ENCODE peak calls at places on chromosomes 1 and 21, in eight cellular contexts. One of them, this sample, is unnamed. For H3K9me3, the result is how much of the 10 kb centered on the place peaks cover.

GRCh38 chr21:37536616-37537278 is 170.2 kb downstream of the DYRK1A start:
- DNase-seq in Caco-2: no peak
- DNase-seq in CD4-positive, alpha-beta T cell: no peak
- DNase-seq in BE2C: no peak
- DNase-seq in CD8-positive, alpha-beta T cell: no peak
- DNase-seq in Peyer's patch: no peak
- DNase-seq in heart right ventricle: no peak
- DNase-seq in cardiac muscle cell: peak
- DNase-seq in this sample: no peak

GRCh38 chr1:50976111-50976889 is 6.3 kb downstream of the CDKN2C start:
- DNase-seq in Caco-2: no peak
- DNase-seq in CD4-positive, alpha-beta T cell: no peak
- DNase-seq in BE2C: peak
- DNase-seq in CD8-positive, alpha-beta T cell: no peak
- DNase-seq in Peyer's patch: no peak
- DNase-seq in heart right ventricle: no peak
- DNase-seq in cardiac muscle cell: no peak
- DNase-seq in this sample: peak

GRCh38 chr1:228488107-228488817 is 1.1 kb downstream of the RNF187 start:
- DNase-seq in Caco-2: no peak
- DNase-seq in CD4-positive, alpha-beta T cell: no peak
- DNase-seq in BE2C: no peak
- DNase-seq in CD8-positive, alpha-beta T cell: no peak
- DNase-seq in Peyer's patch: peak
- DNase-seq in heart right ventricle: no peak
- DNase-seq in cardiac muscle cell: no peak
- DNase-seq in this sample: no peak

GRCh38 chr1:94050263-94050662 is 70.7 kb downstream of the ABCA4 start:
- DNase-seq in Caco-2: no peak
- DNase-seq in CD4-positive, alpha-beta T cell: no peak
- DNase-seq in BE2C: no peak
- DNase-seq in CD8-positive, alpha-beta T cell: no peak
- DNase-seq in Peyer's patch: no peak
- DNase-seq in heart right ventricle: no peak
- DNase-seq in cardiac muscle cell: no peak
- DNase-seq in this sample: no peak

GRCh38 chr1:228210076-228210651 is 2.3 kb downstream of the OBSCN start:
- DNase-seq in Caco-2: no peak
- DNase-seq in CD4-positive, alpha-beta T cell: no peak
- DNase-seq in BE2C: no peak
- DNase-seq in CD8-positive, alpha-beta T cell: no peak
- DNase-seq in Peyer's patch: peak
- DNase-seq in heart right ventricle: peak
- DNase-seq in cardiac muscle cell: no peak
- DNase-seq in this sample: no peak

GRCh38 chr1:114195819-114196218 is 42.1 kb upstream of the SYT6 start:
- DNase-seq in Caco-2: no peak
- DNase-seq in CD4-positive, alpha-beta T cell: no peak
- DNase-seq in BE2C: no peak
- DNase-seq in CD8-positive, alpha-beta T cell: no peak
- DNase-seq in Peyer's patch: no peak
- DNase-seq in heart right ventricle: no peak
- DNase-seq in cardiac muscle cell: no peak
- DNase-seq in this sample: peak

GRCh38 chr1:226641671-226642231 is 93.2 kb downstream of the STUM start:
- DNase-seq in Caco-2: no peak
- DNase-seq in CD4-positive, alpha-beta T cell: no peak
- DNase-seq in BE2C: no peak
- DNase-seq in CD8-positive, alpha-beta T cell: no peak
- DNase-seq in Peyer's patch: no peak
- DNase-seq in heart right ventricle: no peak
- DNase-seq in cardiac muscle cell: no peak
- DNase-seq in this sample: no peak

GRCh38 chr1:156813750-156814570 is 2.7 kb downstream of the SH2D2A start:
- DNase-seq in Caco-2: peak
- DNase-seq in CD4-positive, alpha-beta T cell: peak
- DNase-seq in BE2C: peak
- DNase-seq in CD8-positive, alpha-beta T cell: peak
- DNase-seq in Peyer's patch: peak
- DNase-seq in heart right ventricle: peak
- DNase-seq in cardiac muscle cell: peak
- DNase-seq in this sample: peak

GRCh38 chr1:205172729-205173366 is 38.7 kb downstream of the DSTYK start:
- DNase-seq in Caco-2: no peak
- DNase-seq in CD4-positive, alpha-beta T cell: no peak
- DNase-seq in BE2C: no peak
- DNase-seq in CD8-positive, alpha-beta T cell: no peak
- DNase-seq in Peyer's patch: no peak
- DNase-seq in heart right ventricle: no peak
- DNase-seq in cardiac muscle cell: peak
- DNase-seq in this sample: peak

GRCh38 chr1:101474039-101474665 is 237.3 kb downstream of the S1PR1 start:
- DNase-seq in Caco-2: peak
- DNase-seq in CD4-positive, alpha-beta T cell: no peak
- DNase-seq in BE2C: peak
- DNase-seq in CD8-positive, alpha-beta T cell: no peak
- DNase-seq in Peyer's patch: no peak
- DNase-seq in heart right ventricle: no peak
- DNase-seq in cardiac muscle cell: peak
- DNase-seq in this sample: peak

GRCh38 chr21:10539956-10540355 is 18.6 kb downstream of the TPTE start:
- DNase-seq in Caco-2: no peak
- DNase-seq in CD4-positive, alpha-beta T cell: no peak
- DNase-seq in BE2C: no peak
- DNase-seq in CD8-positive, alpha-beta T cell: no peak
- DNase-seq in Peyer's patch: no peak
- DNase-seq in heart right ventricle: no peak
- DNase-seq in cardiac muscle cell: no peak
- DNase-seq in this sample: no peak
- H3K9me3 ChIP-seq in Caco-2: under half
- H3K9me3 ChIP-seq in CD4-positive, alpha-beta T cell: under half
- H3K9me3 ChIP-seq in BE2C: under half
- H3K9me3 ChIP-seq in CD8-positive, alpha-beta T cell: under half
- H3K9me3 ChIP-seq in Peyer's patch: under half
- H3K9me3 ChIP-seq in heart right ventricle: under half
- H3K9me3 ChIP-seq in cardiac muscle cell: under half
- H3K9me3 ChIP-seq in this sample: half or more

GRCh38 chr1:38025664-38026063 is 13.1 kb downstream of the UTP11 start:
- DNase-seq in Caco-2: no peak
- DNase-seq in CD4-positive, alpha-beta T cell: no peak
- DNase-seq in BE2C: no peak
- DNase-seq in CD8-positive, alpha-beta T cell: no peak
- DNase-seq in Peyer's patch: no peak
- DNase-seq in heart right ventricle: no peak
- DNase-seq in cardiac muscle cell: no peak
- DNase-seq in this sample: no peak

GRCh38 chr1:38025233-38025632 is 12.7 kb downstream of the UTP11 start:
- DNase-seq in Caco-2: no peak
- DNase-seq in CD4-positive, alpha-beta T cell: no peak
- DNase-seq in BE2C: no peak
- DNase-seq in CD8-positive, alpha-beta T cell: no peak
- DNase-seq in Peyer's patch: no peak
- DNase-seq in heart right ventricle: no peak
- DNase-seq in cardiac muscle cell: no peak
- DNase-seq in this sample: peak

GRCh38 chr1:38028105-38028591 is 15.6 kb downstream of the UTP11 start:
- DNase-seq in Caco-2: no peak
- DNase-seq in CD4-positive, alpha-beta T cell: no peak
- DNase-seq in BE2C: no peak
- DNase-seq in CD8-positive, alpha-beta T cell: no peak
- DNase-seq in Peyer's patch: no peak
- DNase-seq in heart right ventricle: no peak
- DNase-seq in cardiac muscle cell: no peak
- DNase-seq in this sample: no peak

GRCh38 chr1:38027201-38028104 is 14.9 kb downstream of the UTP11 start:
- DNase-seq in Caco-2: no peak
- DNase-seq in CD4-positive, alpha-beta T cell: no peak
- DNase-seq in BE2C: no peak
- DNase-seq in CD8-positive, alpha-beta T cell: no peak
- DNase-seq in Peyer's patch: no peak
- DNase-seq in heart right ventricle: no peak
- DNase-seq in cardiac muscle cell: no peak
- DNase-seq in this sample: no peak

DNA sequence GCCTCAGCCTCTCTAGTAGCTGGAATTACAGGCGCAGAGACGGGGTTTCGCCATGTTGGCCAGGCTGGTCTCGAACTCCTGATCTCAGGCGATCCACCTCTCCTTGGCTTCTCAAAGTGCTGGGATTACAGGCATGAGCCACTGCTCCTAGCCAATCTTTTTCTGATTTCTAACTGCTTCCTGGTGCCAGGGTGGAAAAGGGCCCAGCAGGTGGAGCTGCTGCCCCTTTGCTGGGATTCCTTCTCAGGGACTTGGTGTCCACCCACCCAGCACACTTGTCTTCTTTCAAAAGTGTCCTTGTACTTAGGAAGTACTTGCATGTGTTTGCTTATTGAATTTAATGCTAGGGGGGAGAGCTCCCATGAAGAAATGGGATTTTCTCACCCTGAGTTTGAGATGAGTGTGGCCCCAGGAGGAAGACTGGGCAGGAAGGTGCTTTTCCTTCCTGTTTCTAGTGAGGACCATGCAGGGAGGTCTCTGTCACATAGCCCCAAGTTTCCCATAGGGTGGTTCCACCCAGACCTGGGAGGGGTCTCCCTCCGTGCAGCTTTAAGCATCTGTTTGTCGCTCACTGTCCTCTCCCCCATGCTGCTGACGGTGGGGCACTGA is 14.2 kb downstream of the UTP11 start:
- DNase-seq in Caco-2: peak
- DNase-seq in CD4-positive, alpha-beta T cell: no peak
- DNase-seq in BE2C: peak
- DNase-seq in CD8-positive, alpha-beta T cell: no peak
- DNase-seq in Peyer's patch: no peak
- DNase-seq in heart right ventricle: peak
- DNase-seq in cardiac muscle cell: peak
- DNase-seq in this sample: peak
- TF ChIP-seq CTCF in Caco-2: peak
- TF ChIP-seq CTCF in CD4-positive, alpha-beta T cell: peak
- TF ChIP-seq CTCF in BE2C: peak
- TF ChIP-seq CTCF in CD8-positive, alpha-beta T cell: no peak
- TF ChIP-seq CTCF in Peyer's patch: peak
- TF ChIP-seq CTCF in heart right ventricle: peak
- TF ChIP-seq CTCF in cardiac muscle cell: peak
- TF ChIP-seq CTCF in this sample: peak

DNA sequence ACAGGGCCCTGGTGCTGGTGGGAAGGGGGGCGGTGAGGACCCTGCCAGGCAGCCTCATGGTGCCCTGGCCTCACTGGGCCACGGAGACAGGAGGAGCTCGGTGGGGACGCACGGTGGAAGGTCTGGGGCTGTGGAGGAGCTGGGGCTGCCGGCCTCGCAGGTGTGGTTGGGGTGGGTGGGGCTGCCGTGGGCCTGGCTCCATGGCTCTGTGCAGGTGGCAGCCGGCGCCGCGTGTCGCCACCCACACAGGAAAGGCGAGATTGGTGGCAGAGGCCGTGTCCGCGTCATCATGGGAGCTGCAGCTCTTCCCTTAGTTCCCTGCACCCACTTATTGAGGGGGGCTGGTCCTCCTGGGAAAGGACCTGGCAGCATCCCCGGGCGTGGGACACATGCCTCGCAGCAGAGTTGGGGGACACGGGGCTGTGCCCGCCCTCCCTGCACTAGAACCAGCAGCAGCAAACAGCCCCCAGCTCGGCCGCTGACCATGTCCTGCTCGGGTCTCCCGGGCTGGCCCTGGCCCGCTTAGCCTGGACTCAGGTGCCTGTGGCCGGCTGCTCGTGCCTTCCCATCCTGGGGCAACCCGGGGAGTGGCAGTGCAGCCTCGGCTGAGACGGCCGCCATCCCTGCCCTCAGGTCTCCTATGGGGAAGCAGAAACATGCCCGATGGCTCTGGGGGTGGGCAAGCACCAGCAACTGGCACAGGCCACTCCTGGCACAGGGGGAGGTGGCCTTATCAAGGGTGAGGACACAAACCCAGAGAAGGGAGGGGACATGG is 7.5 kb upstream of the TTC34 start:
- DNase-seq in Caco-2: no peak
- DNase-seq in CD4-positive, alpha-beta T cell: no peak
- DNase-seq in BE2C: no peak
- DNase-seq in CD8-positive, alpha-beta T cell: no peak
- DNase-seq in Peyer's patch: no peak
- DNase-seq in heart right ventricle: no peak
- DNase-seq in cardiac muscle cell: no peak
- DNase-seq in this sample: no peak
- H3K9me3 ChIP-seq in Caco-2: under half
- H3K9me3 ChIP-seq in CD4-positive, alpha-beta T cell: under half
- H3K9me3 ChIP-seq in BE2C: under half
- H3K9me3 ChIP-seq in CD8-positive, alpha-beta T cell: under half
- H3K9me3 ChIP-seq in Peyer's patch: under half
- H3K9me3 ChIP-seq in heart right ventricle: under half
- H3K9me3 ChIP-seq in cardiac muscle cell: under half
- H3K9me3 ChIP-seq in this sample: under half

DNA sequence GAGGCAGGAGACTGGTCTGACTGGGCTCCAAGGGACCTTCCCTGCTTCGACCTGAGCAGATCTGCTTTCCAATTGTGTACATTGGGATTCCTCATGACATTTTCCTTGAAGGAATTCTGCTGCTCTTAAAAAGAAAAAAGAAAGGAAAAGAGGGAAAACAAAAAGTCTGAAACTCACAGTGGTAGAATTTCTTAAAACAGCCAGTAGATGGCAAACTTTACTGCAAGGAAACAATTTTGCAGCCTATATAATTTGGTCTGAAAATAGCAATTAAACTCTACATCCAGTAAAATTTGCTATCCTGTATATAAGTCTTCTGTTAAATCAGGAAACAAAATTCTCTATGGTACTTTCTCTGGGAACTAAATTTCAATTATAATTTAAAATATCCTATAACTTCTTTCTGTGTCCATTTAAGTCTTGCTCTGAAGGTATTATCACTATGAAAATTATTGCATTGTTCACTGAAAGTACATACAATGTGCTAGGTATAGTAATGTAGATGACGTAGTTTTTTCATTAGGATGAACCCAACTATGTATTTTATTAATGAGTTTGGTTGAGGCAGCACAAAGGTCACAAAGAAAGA is 59.8 kb downstream of the CRB1 start:
- DNase-seq in Caco-2: no peak
- DNase-seq in CD4-positive, alpha-beta T cell: no peak
- DNase-seq in BE2C: no peak
- DNase-seq in CD8-positive, alpha-beta T cell: no peak
- DNase-seq in Peyer's patch: no peak
- DNase-seq in heart right ventricle: no peak
- DNase-seq in cardiac muscle cell: peak
- DNase-seq in this sample: peak
- TF ChIP-seq CTCF in Caco-2: peak
- TF ChIP-seq CTCF in CD4-positive, alpha-beta T cell: peak
- TF ChIP-seq CTCF in BE2C: peak
- TF ChIP-seq CTCF in CD8-positive, alpha-beta T cell: peak
- TF ChIP-seq CTCF in Peyer's patch: no peak
- TF ChIP-seq CTCF in heart right ventricle: peak
- TF ChIP-seq CTCF in cardiac muscle cell: peak
- TF ChIP-seq CTCF in this sample: peak

GRCh38 chr1:76191561-76191960 is 117.0 kb downstream of the ST6GALNAC3 start:
- DNase-seq in Caco-2: no peak
- DNase-seq in CD4-positive, alpha-beta T cell: no peak
- DNase-seq in BE2C: no peak
- DNase-seq in CD8-positive, alpha-beta T cell: no peak
- DNase-seq in Peyer's patch: no peak
- DNase-seq in heart right ventricle: no peak
- DNase-seq in cardiac muscle cell: no peak
- DNase-seq in this sample: no peak
- H3K9me3 ChIP-seq in Caco-2: under half
- H3K9me3 ChIP-seq in CD4-positive, alpha-beta T cell: under half
- H3K9me3 ChIP-seq in BE2C: under half
- H3K9me3 ChIP-seq in CD8-positive, alpha-beta T cell: under half
- H3K9me3 ChIP-seq in Peyer's patch: under half
- H3K9me3 ChIP-seq in heart right ventricle: under half
- H3K9me3 ChIP-seq in cardiac muscle cell: under half
- H3K9me3 ChIP-seq in this sample: under half

GRCh38 chr1:6185635-6186382 is 5.7 kb upstream of the CHD5 start:
- DNase-seq in Caco-2: peak
- DNase-seq in CD4-positive, alpha-beta T cell: no peak
- DNase-seq in BE2C: no peak
- DNase-seq in CD8-positive, alpha-beta T cell: no peak
- DNase-seq in Peyer's patch: no peak
- DNase-seq in heart right ventricle: no peak
- DNase-seq in cardiac muscle cell: peak
- DNase-seq in this sample: peak
- TF ChIP-seq CTCF in Caco-2: peak
- TF ChIP-seq CTCF in CD4-positive, alpha-beta T cell: peak
- TF ChIP-seq CTCF in BE2C: peak
- TF ChIP-seq CTCF in CD8-positive, alpha-beta T cell: peak
- TF ChIP-seq CTCF in Peyer's patch: no peak
- TF ChIP-seq CTCF in heart right ventricle: no peak
- TF ChIP-seq CTCF in cardiac muscle cell: peak
- TF ChIP-seq CTCF in this sample: peak

This sample was measured in A673.